ENCODE peak calls at places on chromosomes 16 and 17, in four cellular contexts. C is tibial artery, P is colonic mucosa, N is PC-9. S is an unnamed sample. For H3K4me1, the result is how much of the 10 kb centered on the place peaks cover.

GRCh38 chr16:71439531-71439930 is 2.3 kb downstream of the TLE7 start:
- DNase-seq in N (no peak), P (no peak), C (no peak), S (no peak)

GRCh38 chr17:5793899-5794298 is 209.6 kb upstream of the NLRP1 start:
- DNase-seq in C (no peak), N (no peak), P (no peak), S (no peak)

GRCh38 chr17:6573982-6574688 is 17.8 kb upstream of the PITPNM3 start:
- DNase-seq in C (no peak), P (no peak), N (no peak), S (no peak)

GRCh38 chr17:55303701-55304145 is 39.0 kb downstream of the HLF start:
- DNase-seq in C (no peak), N (no peak), P (no peak), S (no peak)

GRCh38 chr17:77645441-77646430 is 312.8 kb upstream of the TNRC6C start:
- DNase-seq in N (no peak), C (no peak), P (no peak), S (no peak)

GRCh38 chr17:79933863-79934652 is 94.8 kb upstream of the CBX4 start:
- DNase-seq in N (peak), C (peak), P (no peak), S (no peak)

GRCh38 chr16:83943516-83944050 is 9.5 kb upstream of the OSGIN1 start:
- DNase-seq in N (no peak), P (no peak), C (no peak), S (no peak)

GRCh38 chr17:1617620-1618174 is 10.9 kb downstream of the SLC43A2 start:
- DNase-seq in N (peak), P (peak), C (peak), S (no peak)

GRCh38 chr17:72187544-72187943 is 66.7 kb downstream of the SOX9 start:
- DNase-seq in N (no peak), C (peak), P (peak), S (peak)

GRCh38 chr17:78822552-78822951 is 18.1 kb downstream of the USP36 start:
- DNase-seq in P (no peak), C (no peak), N (no peak), S (no peak)

GRCh38 chr17:81342700-81343070 is 47.6 kb upstream of the SLC38A10 start:
- DNase-seq in C (no peak), P (no peak), N (no peak), S (no peak)
- H3K4me1 ChIP-seq in C (half or more), P (under half), N (under half), S (under half)

GRCh38 chr17:64327201-64327930 is 63.3 kb downstream of the PECAM1 start:
- DNase-seq in N (peak), P (no peak), C (no peak), S (no peak)

GRCh38 chr17:64328875-64329405 is 61.7 kb downstream of the PECAM1 start:
- DNase-seq in P (no peak), N (no peak), C (no peak), S (no peak)

GRCh38 chr17:64326030-64326419 is 63.0 kb upstream of the TEX2 start:
- DNase-seq in P (no peak), N (no peak), C (no peak), S (no peak)

GRCh38 chr17:64328036-64328874 is 62.4 kb downstream of the PECAM1 start:
- DNase-seq in P (no peak), N (no peak), C (no peak), S (no peak)

GRCh38 chr17:64326420-64327054 is 63.5 kb upstream of the TEX2 start:
- DNase-seq in C (peak), P (no peak), N (peak), S (peak)
- H3K4me1 ChIP-seq in C (under half), P (under half), N (half or more), S (under half)

GRCh38 chr16:8948069-8948593 is 15.6 kb downstream of the USP7 start:
- DNase-seq in P (no peak), N (no peak), C (no peak), S (no peak)

GRCh38 chr16:8951447-8952280 is 12.0 kb downstream of the USP7 start:
- DNase-seq in C (no peak), P (no peak), N (no peak), S (peak)

GRCh38 chr16:8948831-8949230 is 14.9 kb downstream of the USP7 start:
- DNase-seq in C (no peak), P (no peak), N (no peak), S (no peak)

GRCh38 chr16:8950580-8951077 is 13.1 kb downstream of the USP7 start:
- DNase-seq in N (no peak), C (no peak), P (no peak), S (peak)

DNA sequence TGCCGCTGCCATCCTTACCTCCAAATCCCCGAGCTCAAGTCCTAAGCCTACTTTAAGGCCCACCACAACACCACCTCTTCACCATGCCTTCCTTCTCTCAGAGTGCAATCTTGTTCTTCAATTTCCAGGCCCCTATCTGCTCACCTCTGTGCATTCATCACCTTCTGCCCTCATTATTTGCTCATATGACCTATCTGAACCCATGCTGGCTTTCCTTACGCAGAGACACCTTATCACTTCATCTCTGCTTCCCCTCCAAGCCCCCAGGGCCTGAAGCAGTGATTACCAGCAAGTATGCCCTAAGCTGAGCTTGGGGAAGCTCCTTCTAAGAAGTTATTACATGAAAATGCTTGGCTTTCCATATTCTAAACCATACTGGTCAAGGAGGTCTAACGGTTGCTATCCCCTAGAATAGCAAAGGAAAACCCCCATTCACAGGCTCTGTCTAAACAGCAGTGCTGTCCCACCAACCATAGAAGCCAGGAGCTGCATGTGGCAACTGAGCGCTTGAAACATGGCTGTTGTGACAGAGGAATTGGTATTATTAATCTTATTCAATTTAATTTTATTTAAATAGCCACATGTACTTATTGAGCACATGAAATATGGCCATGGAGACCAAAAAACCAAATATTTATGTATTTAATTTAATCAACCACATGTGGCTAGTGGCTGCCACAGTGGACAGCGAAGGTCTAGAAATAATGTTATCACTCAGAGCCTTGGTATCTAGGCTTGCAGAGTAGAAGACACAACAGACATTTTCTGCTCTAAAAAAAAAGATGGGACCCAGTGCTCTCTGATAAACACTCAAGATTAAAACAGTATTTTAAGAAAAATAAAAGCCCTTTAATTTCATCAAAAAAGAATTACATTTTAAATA is 13.9 kb downstream of the USP7 start:
- DNase-seq in C (no peak), P (no peak), N (no peak), S (no peak)
- H3K4me1 ChIP-seq in C (half or more), P (under half), N (under half), S (half or more)

GRCh38 chr17:7580631-7581554 is 1.5 kb downstream of the CD68 start:
- DNase-seq in P (no peak), N (no peak), C (no peak), S (no peak)
- H3K4me1 ChIP-seq in P (under half), N (under half), C (half or more), S (half or more)

DNA sequence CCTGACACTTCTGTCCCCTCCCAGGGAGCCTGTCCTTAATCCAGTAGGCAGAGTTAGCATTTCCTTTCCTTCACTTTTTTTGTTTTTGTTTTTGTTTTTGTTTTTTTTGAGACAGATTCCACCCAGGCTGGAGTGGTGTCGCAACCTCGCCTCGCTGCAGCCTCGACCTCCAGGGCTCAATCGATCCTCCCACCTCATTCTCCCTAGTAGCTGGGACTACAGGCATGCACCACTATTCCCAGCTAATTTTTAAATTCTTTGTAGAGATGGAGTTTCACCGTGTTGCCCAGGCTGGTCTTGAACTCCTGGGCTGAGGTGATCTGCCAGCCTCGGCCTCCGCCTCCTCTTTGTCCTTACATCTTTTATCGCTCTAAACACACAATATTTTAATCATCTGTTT is 4.0 kb downstream of the NHERF1 start:
- DNase-seq in C (no peak), P (no peak), N (no peak), S (no peak)
- H3K4me1 ChIP-seq in C (under half), P (under half), N (under half), S (under half)

GRCh38 chr17:66468241-66469087 is 166.1 kb downstream of the PRKCA start:
- DNase-seq in N (peak), C (peak), P (no peak), S (peak)
- H3K4me1 ChIP-seq in N (half or more), C (under half), P (under half), S (under half)

GRCh38 chr16:88805340-88805715 is 1.7 kb downstream of the CDT1 start:
- DNase-seq in C (no peak), N (no peak), P (no peak), S (no peak)
- H3K4me1 ChIP-seq in C (under half), N (under half), P (under half), S (under half)